ENCODE peak calls at places on chromosome 9, in nine cellular contexts. T is A172; A is fibroblast of the conjunctiva; R is AG08396; P is GM12892; H is activated CD8-positive, alpha-beta memory T cell treated with anti-CD3 and anti-CD28 coated beads, Interleukin-2, amount 10 ng/mL, durations not matched to agents 7 days and 5 days; B is NCI-H446; C is prostate gland; N is brain microvascular endothelial cell. F is an unnamed sample.

GRCh38 chr9:2210201-2210600 is 195.1 kb downstream of the SMARCA2 start:
- DNase-seq in T (no peak), A (no peak), R (peak), P (no peak), H (no peak), B (no peak), C (no peak), N (peak), F (peak)

GRCh38 chr9:135343136-135343535 is 136.4 kb upstream of the PPP1R26 start:
- DNase-seq in T (no peak), A (no peak), R (no peak), P (no peak), H (no peak), B (no peak), C (no peak), N (no peak), F (no peak)

GRCh38 chr9:110030632-110031031 is 177.3 kb downstream of the C9orf152 start:
- DNase-seq in T (peak), A (no peak), R (peak), P (no peak), H (no peak), B (no peak), C (no peak), N (peak), F (peak)

GRCh38 chr9:133527444-133527920 is 2.7 kb upstream of the MYMK start:
- DNase-seq in T (no peak), A (no peak), R (no peak), P (no peak), H (no peak), B (no peak), C (no peak), N (no peak), F (no peak)

GRCh38 chr9:125190371-125190801 is 783 bp upstream of the PPP6C start:
- DNase-seq in T (no peak), A (no peak), R (no peak), P (no peak), H (peak), B (no peak), C (no peak), N (no peak), F (peak)

GRCh38 chr9:89418882-89419641 is 78.9 kb downstream of the SEMA4D start:
- DNase-seq in T (no peak), A (no peak), R (no peak), P (peak), H (peak), B (no peak), C (no peak), N (no peak), F (no peak)

GRCh38 chr9:842918-843468 is 1.5 kb downstream of the DMRT1 start:
- DNase-seq in T (no peak), A (no peak), R (no peak), P (no peak), H (no peak), B (no peak), C (no peak), N (no peak), F (no peak)

GRCh38 chr9:3526903-3527652 is 1.3 kb upstream of the RFX3 start:
- DNase-seq in T (peak), A (no peak), R (peak), P (no peak), H (peak), B (peak), C (peak), N (peak), F (peak)

GRCh38 chr9:125971050-125971449 is 223.9 kb downstream of the PBX3 start:
- DNase-seq in T (no peak), A (no peak), R (no peak), P (no peak), H (no peak), B (no peak), C (no peak), N (no peak), F (no peak)

GRCh38 chr9:133948138-133948537 is 44.0 kb downstream of the VAV2 start:
- DNase-seq in T (no peak), A (no peak), R (no peak), P (no peak), H (no peak), B (no peak), C (no peak), N (no peak), F (no peak)

GRCh38 chr9:86550411-86550810 is 196.2 kb upstream of the TUT7 start:
- DNase-seq in T (no peak), A (no peak), R (no peak), P (no peak), H (no peak), B (no peak), C (no peak), N (no peak), F (no peak)

GRCh38 chr9:129490583-129491485 is 130.1 kb downstream of the C9orf50 start:
- DNase-seq in T (no peak), A (no peak), R (no peak), P (no peak), H (no peak), B (no peak), C (no peak), N (no peak), F (no peak)

GRCh38 chr9:89874351-89875321 is 269.8 kb downstream of the GADD45G start:
- DNase-seq in T (no peak), A (no peak), R (no peak), P (no peak), H (peak), B (peak), C (peak), N (no peak), F (no peak)

GRCh38 chr9:121819511-121820231 is 168.2 kb downstream of the DAB2IP start:
- DNase-seq in T (no peak), A (no peak), R (peak), P (no peak), H (no peak), B (no peak), C (no peak), N (peak), F (no peak)

GRCh38 chr9:16192403-16193017 is 639.7 kb downstream of the CCDC171 start:
- DNase-seq in T (peak), A (peak), R (no peak), P (no peak), H (no peak), B (no peak), C (no peak), N (peak), F (no peak)

GRCh38 chr9:111914749-111915424 is 18.3 kb downstream of the UGCG start:
- DNase-seq in T (no peak), A (peak), R (no peak), P (no peak), H (no peak), B (peak), C (no peak), N (no peak), F (no peak)

GRCh38 chr9:109474944-109475343 is 23.2 kb downstream of the PTPN3 start:
- DNase-seq in T (no peak), A (no peak), R (no peak), P (no peak), H (no peak), B (no peak), C (no peak), N (no peak), F (no peak)

GRCh38 chr9:20630241-20630943 is 8.1 kb upstream of the MLLT3 start:
- DNase-seq in T (no peak), A (no peak), R (no peak), P (no peak), H (no peak), B (no peak), C (no peak), N (no peak), F (no peak)

GRCh38 chr9:38142201-38142600 is 73.2 kb upstream of the SHB start:
- DNase-seq in T (peak), A (no peak), R (peak), P (no peak), H (no peak), B (no peak), C (no peak), N (peak), F (peak)

GRCh38 chr9:85521331-85522197 is 220.2 kb downstream of the AGTPBP1 start:
- DNase-seq in T (no peak), A (no peak), R (no peak), P (no peak), H (no peak), B (peak), C (peak), N (no peak), F (no peak)

GRCh38 chr9:114588671-114589526 is 1.3 kb downstream of the ATP6V1G1 start:
- DNase-seq in T (no peak), A (no peak), R (peak), P (no peak), H (no peak), B (no peak), C (no peak), N (peak), F (peak)